ENCODE peak calls at places on chromosomes 2 and 18, in four cellular contexts. One of them, this sample, is unnamed.

GRCh38 chr2:15733867-15734765 is 142.4 kb downstream of the DDX1 start:
- DNase-seq in body of pancreas: no peak
- DNase-seq in GM12878: no peak
- DNase-seq in ovary: no peak
- DNase-seq in this sample: peak

GRCh38 chr2:186887107-186888090 is 38.4 kb upstream of the ZSWIM2 start:
- DNase-seq in body of pancreas: no peak
- DNase-seq in GM12878: peak
- DNase-seq in ovary: peak
- DNase-seq in this sample: no peak

GRCh38 chr2:150809083-150809482 is 321.6 kb upstream of the RND3 start:
- DNase-seq in body of pancreas: no peak
- DNase-seq in GM12878: no peak
- DNase-seq in ovary: no peak
- DNase-seq in this sample: no peak

GRCh38 chr18:36477776-36478175 is 180.3 kb downstream of the FHOD3 start:
- DNase-seq in body of pancreas: no peak
- DNase-seq in GM12878: no peak
- DNase-seq in ovary: no peak
- DNase-seq in this sample: no peak

GRCh38 chr18:31657823-31658669 is 26.3 kb downstream of the B4GALT6 start:
- DNase-seq in body of pancreas: no peak
- DNase-seq in GM12878: peak
- DNase-seq in ovary: no peak
- DNase-seq in this sample: no peak

GRCh38 chr2:82539222-82539621 is 1919.9 kb downstream of the SUCLG1 start:
- DNase-seq in body of pancreas: no peak
- DNase-seq in GM12878: no peak
- DNase-seq in ovary: no peak
- DNase-seq in this sample: no peak

GRCh38 chr2:79801082-79801481 is 288.2 kb downstream of the CTNNA2 start:
- DNase-seq in body of pancreas: no peak
- DNase-seq in GM12878: no peak
- DNase-seq in ovary: no peak
- DNase-seq in this sample: no peak

GRCh38 chr2:46701152-46701551 is 214.5 kb downstream of the MCFD2 start:
- DNase-seq in body of pancreas: no peak
- DNase-seq in GM12878: no peak
- DNase-seq in ovary: no peak
- DNase-seq in this sample: no peak

GRCh38 chr2:235493402-235493774 is 455 bp upstream of the AGAP1 start:
- DNase-seq in body of pancreas: no peak
- DNase-seq in GM12878: no peak
- DNase-seq in ovary: no peak
- DNase-seq in this sample: no peak

GRCh38 chr2:222993920-222994650 is 57.9 kb upstream of the KCNE4 start:
- DNase-seq in body of pancreas: peak
- DNase-seq in GM12878: no peak
- DNase-seq in ovary: peak
- DNase-seq in this sample: peak

GRCh38 chr2:52821631-52822030 is 946.0 kb upstream of the CHAC2 start:
- DNase-seq in body of pancreas: no peak
- DNase-seq in GM12878: no peak
- DNase-seq in ovary: no peak
- DNase-seq in this sample: no peak

GRCh38 chr2:169683054-169683424 is 11.2 kb downstream of the CFAP210 start:
- DNase-seq in body of pancreas: no peak
- DNase-seq in GM12878: no peak
- DNase-seq in ovary: no peak
- DNase-seq in this sample: no peak

GRCh38 chr18:74183110-74183509 is 34.8 kb downstream of the TIMM21 start:
- DNase-seq in body of pancreas: no peak
- DNase-seq in GM12878: no peak
- DNase-seq in ovary: no peak
- DNase-seq in this sample: no peak

DNA sequence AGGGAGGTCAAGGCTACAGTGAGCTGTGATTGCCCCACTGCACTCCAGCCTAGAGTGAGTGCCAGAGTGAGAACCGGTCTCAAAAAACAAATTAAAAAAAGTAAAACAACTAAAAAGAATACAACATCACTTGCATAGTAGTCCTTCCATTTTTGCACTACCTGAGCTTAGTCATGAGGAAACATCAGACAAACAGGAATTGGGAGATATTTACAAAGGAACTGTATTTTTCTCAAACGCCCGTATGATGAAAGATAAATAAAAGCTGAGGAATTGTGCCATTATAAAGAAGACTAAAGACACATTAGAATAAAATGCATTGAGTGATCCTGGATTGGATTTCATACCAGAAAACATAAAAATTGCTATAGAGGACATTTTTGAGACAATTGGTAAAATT is 50.0 kb upstream of the ATP8B1 start:
- DNase-seq in body of pancreas: no peak
- DNase-seq in GM12878: no peak
- DNase-seq in ovary: no peak
- DNase-seq in this sample: no peak
- TF ChIP-seq POLR2A in body of pancreas: no peak
- TF ChIP-seq POLR2A in GM12878: no peak
- TF ChIP-seq POLR2A in ovary: no peak
- TF ChIP-seq POLR2A in this sample: no peak

GRCh38 chr2:20484034-20484617 is 37.3 kb downstream of the RHOB start:
- DNase-seq in body of pancreas: no peak
- DNase-seq in GM12878: no peak
- DNase-seq in ovary: no peak
- DNase-seq in this sample: no peak

GRCh38 chr2:20483496-20483895 is 36.6 kb downstream of the RHOB start:
- DNase-seq in body of pancreas: no peak
- DNase-seq in GM12878: no peak
- DNase-seq in ovary: peak
- DNase-seq in this sample: peak

GRCh38 chr2:20485612-20485926 is 38.7 kb downstream of the RHOB start:
- DNase-seq in body of pancreas: no peak
- DNase-seq in GM12878: no peak
- DNase-seq in ovary: no peak
- DNase-seq in this sample: no peak

GRCh38 chr2:20485989-20486388 is 39.1 kb downstream of the RHOB start:
- DNase-seq in body of pancreas: no peak
- DNase-seq in GM12878: no peak
- DNase-seq in ovary: no peak
- DNase-seq in this sample: no peak

GRCh38 chr2:20484810-20485611 is 38.1 kb downstream of the RHOB start:
- DNase-seq in body of pancreas: no peak
- DNase-seq in GM12878: no peak
- DNase-seq in ovary: no peak
- DNase-seq in this sample: no peak
- TF ChIP-seq POLR2A in body of pancreas: no peak
- TF ChIP-seq POLR2A in GM12878: no peak
- TF ChIP-seq POLR2A in ovary: no peak
- TF ChIP-seq POLR2A in this sample: no peak

GRCh38 chr2:144333144-144333555 is 186.8 kb downstream of the ZEB2 start:
- DNase-seq in body of pancreas: no peak
- DNase-seq in GM12878: no peak
- DNase-seq in ovary: no peak
- DNase-seq in this sample: no peak

GRCh38 chr2:144330951-144331651 is 188.8 kb downstream of the ZEB2 start:
- DNase-seq in body of pancreas: no peak
- DNase-seq in GM12878: no peak
- DNase-seq in ovary: no peak
- DNase-seq in this sample: no peak

GRCh38 chr2:144334551-144334950 is 185.4 kb downstream of the ZEB2 start:
- DNase-seq in body of pancreas: no peak
- DNase-seq in GM12878: no peak
- DNase-seq in ovary: no peak
- DNase-seq in this sample: peak

GRCh38 chr2:144331652-144332355 is 188.1 kb downstream of the ZEB2 start:
- DNase-seq in body of pancreas: no peak
- DNase-seq in GM12878: no peak
- DNase-seq in ovary: no peak
- DNase-seq in this sample: no peak

GRCh38 chr2:144332356-144333143 is 187.4 kb downstream of the ZEB2 start:
- DNase-seq in body of pancreas: peak
- DNase-seq in GM12878: no peak
- DNase-seq in ovary: peak
- DNase-seq in this sample: peak
- TF ChIP-seq POLR2A in body of pancreas: peak
- TF ChIP-seq POLR2A in GM12878: peak
- TF ChIP-seq POLR2A in ovary: peak
- TF ChIP-seq POLR2A in this sample: peak

DNA sequence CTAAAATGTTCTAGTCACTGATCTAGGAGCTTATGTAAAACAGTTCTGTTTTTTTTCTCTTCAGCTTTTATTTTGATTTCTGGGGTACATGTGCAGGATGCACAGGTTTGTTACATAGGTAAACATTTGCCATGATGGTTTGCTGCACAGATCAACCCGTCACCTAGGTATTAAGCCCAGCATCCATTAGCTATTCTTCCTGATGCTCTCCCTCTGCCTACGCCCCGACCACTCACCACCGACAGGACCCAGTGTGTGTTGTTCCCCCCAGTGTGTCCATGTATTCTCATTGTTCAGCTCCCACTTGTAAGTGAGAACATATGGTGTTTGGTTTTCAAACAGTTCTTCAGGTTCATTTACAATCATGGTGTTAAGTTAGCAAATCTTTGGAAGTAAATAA is 84.8 kb upstream of the PROKR1 start:
- DNase-seq in body of pancreas: no peak
- DNase-seq in GM12878: no peak
- DNase-seq in ovary: no peak
- DNase-seq in this sample: no peak
- TF ChIP-seq POLR2A in body of pancreas: no peak
- TF ChIP-seq POLR2A in GM12878: no peak
- TF ChIP-seq POLR2A in ovary: no peak
- TF ChIP-seq POLR2A in this sample: no peak

DNA sequence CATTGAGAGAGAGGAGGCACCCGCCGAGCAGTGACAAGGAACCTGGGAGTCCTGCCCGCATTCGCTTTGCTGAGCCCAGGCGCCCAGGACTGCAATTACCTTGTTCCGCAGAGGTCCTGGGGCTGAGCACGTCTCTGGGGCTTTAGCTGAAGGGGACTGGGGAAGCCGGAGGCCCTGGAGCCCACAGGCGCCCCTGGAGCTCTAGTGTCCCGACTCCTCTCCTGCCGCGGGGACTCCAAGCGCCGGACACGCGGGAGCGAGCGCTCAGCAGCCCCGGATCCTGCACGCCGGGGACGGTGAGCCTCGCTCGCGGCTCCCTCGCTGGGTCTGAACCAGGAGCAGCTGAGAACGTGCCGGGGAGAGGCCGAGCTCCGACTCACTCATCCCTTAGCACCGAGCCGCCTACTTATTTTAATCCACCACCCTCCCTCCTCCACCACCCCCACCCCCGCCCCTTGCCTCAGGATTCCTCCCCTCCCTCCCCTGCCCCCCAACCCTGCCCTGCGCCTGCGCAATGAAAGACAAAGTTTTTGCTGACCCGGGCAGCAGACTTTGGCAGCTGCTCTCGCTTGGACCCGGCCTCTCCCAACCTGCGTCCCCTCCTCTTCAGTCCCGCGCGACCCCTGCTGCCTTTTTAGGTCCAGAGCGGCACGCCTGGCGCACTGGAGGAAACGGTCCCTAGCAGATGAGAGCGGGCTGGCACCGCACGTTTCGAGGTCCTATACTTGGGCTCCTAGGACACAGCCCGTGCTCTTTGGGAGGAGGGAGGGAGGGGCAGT is at the start of gene OSR1:
- DNase-seq in body of pancreas: no peak
- DNase-seq in GM12878: no peak
- DNase-seq in ovary: peak
- DNase-seq in this sample: peak
- TF ChIP-seq POLR2A in body of pancreas: peak
- TF ChIP-seq POLR2A in GM12878: no peak
- TF ChIP-seq POLR2A in ovary: peak
- TF ChIP-seq POLR2A in this sample: peak

GRCh38 chr2:181152701-181153100 is 172.3 kb downstream of the UBE2E3 start:
- DNase-seq in body of pancreas: no peak
- DNase-seq in GM12878: no peak
- DNase-seq in ovary: no peak
- DNase-seq in this sample: no peak
- TF ChIP-seq POLR2A in body of pancreas: no peak
- TF ChIP-seq POLR2A in GM12878: no peak
- TF ChIP-seq POLR2A in ovary: no peak
- TF ChIP-seq POLR2A in this sample: no peak

DNA sequence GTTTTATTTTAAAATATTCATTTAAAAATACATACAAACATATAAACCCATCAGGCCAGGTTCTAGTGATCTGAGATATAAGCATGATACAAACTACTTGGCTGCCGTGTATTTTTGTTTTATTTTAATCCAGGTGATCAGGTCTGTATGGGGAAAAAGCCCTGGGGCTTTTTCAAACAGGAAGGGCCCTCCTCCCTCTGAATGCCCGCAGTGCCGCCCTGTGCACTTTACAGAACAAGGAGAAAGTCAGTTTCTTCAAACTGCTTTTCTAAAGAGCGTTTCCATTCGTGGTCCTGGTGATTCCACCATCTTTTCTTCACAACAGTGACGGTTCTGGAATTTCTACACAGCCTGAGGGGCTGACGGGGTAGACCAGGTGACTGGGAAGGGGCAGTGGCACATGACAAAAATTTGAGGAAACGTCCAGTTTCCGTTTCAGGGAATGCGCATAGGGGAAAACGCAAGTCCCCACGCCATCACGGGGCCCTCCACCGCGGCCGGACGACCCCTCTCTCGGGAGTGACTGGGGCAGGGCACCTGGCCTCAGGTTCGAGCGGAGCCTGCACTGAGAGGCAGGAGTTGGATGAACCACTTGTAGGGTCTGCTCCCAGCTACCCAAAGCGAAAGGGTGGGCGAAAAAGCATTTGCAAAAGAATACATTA is 1.1 kb upstream of the SPTBN1 start:
- DNase-seq in body of pancreas: peak
- DNase-seq in GM12878: no peak
- DNase-seq in ovary: peak
- DNase-seq in this sample: peak
- TF ChIP-seq POLR2A in body of pancreas: no peak
- TF ChIP-seq POLR2A in GM12878: no peak
- TF ChIP-seq POLR2A in ovary: no peak
- TF ChIP-seq POLR2A in this sample: no peak

GRCh38 chr2:44244135-44244871 is 31.0 kb upstream of the SLC3A1 start:
- DNase-seq in body of pancreas: peak
- DNase-seq in GM12878: no peak
- DNase-seq in ovary: no peak
- DNase-seq in this sample: peak
- TF ChIP-seq POLR2A in body of pancreas: peak
- TF ChIP-seq POLR2A in GM12878: no peak
- TF ChIP-seq POLR2A in ovary: no peak
- TF ChIP-seq POLR2A in this sample: no peak

This sample was measured in adrenal gland.